ENCODE peak calls at places on chromosome 21, in eight cellular contexts. P is fibroblast of the aortic adventitia, L is AG10803, A is left ventricle myocardium inferior, U is tibial artery, W is suprapubic skin, O is neural progenitor cell, R is pancreas. E is an unnamed sample.

GRCh38 chr21:17708541-17709265 is 96.0 kb upstream of the BTG3 start:
- DNase-seq in R (no peak), L (peak; percentile 37), P (no peak), A (no peak), O (no peak), U (no peak), W (no peak), E (no peak)

GRCh38 chr21:15843766-15844165 is 114.0 kb downstream of the USP25 start:
- DNase-seq in P (no peak), U (no peak), W (no peak), L (no peak), R (no peak), O (no peak), A (no peak), E (no peak)

GRCh38 chr21:34881421-34881820 is 167.7 kb downstream of the RUNX1 start:
- DNase-seq in P (peak; percentile 68), A (no peak), U (no peak), L (peak; percentile 68), O (no peak), R (no peak), W (no peak), E (no peak)

GRCh38 chr21:45122432-45123132 is 48.2 kb downstream of the ADARB1 start:
- DNase-seq in R (no peak), O (no peak), L (no peak), W (no peak), A (no peak), P (no peak), U (no peak), E (no peak)

GRCh38 chr21:44485254-44485793 is 30.0 kb downstream of the LRRC3 start:
- DNase-seq in L (peak; percentile 44), P (peak; percentile 50), U (no peak), O (peak; percentile 74), W (no peak), A (no peak), R (no peak), E (no peak)

GRCh38 chr21:44916965-44917364 is 3.7 kb downstream of the ITGB2 start:
- DNase-seq in R (no peak), W (no peak), O (no peak), U (no peak), L (no peak), P (no peak), A (no peak), E (no peak)

GRCh38 chr21:27681841-27682240 is 715.0 kb upstream of the ADAMTS5 start:
- DNase-seq in O (no peak), W (no peak), U (no peak), L (peak; percentile 41), R (no peak), A (no peak), P (peak; percentile 68), E (no peak)

GRCh38 chr21:16794944-16795343 is 717.9 kb upstream of the CXADR start:
- DNase-seq in U (no peak), P (peak; percentile 87), O (no peak), R (no peak), W (no peak), L (peak; percentile 89), A (no peak), E (peak; percentile 32)

GRCh38 chr21:46066843-46067331 is 31.0 kb upstream of the COL6A2 start:
- DNase-seq in U (peak; percentile 79), P (peak; percentile 81), A (peak; percentile 70), R (no peak), O (peak; percentile 48), L (peak; percentile 72), W (no peak), E (no peak)

GRCh38 chr21:46078984-46079356 is 18.9 kb upstream of the COL6A2 start:
- DNase-seq in O (no peak), U (peak; percentile 81), R (peak; percentile 12), L (peak; percentile 63), W (no peak), A (no peak), P (peak; percentile 54), E (peak; percentile 21)

GRCh38 chr21:17295997-17296396 is 216.8 kb upstream of the CXADR start:
- DNase-seq in W (no peak), R (no peak), O (no peak), L (no peak), P (no peak), U (no peak), A (no peak), E (no peak)

GRCh38 chr21:34158866-34159616 is 85.7 kb downstream of the MRPS6 start:
- DNase-seq in P (no peak), W (no peak), O (no peak), A (no peak), U (no peak), R (no peak), L (no peak), E (no peak)

GRCh38 chr21:26847951-26848350 is 2.7 kb upstream of the ADAMTS1 start:
- DNase-seq in O (no peak), A (no peak), R (no peak), W (no peak), U (no peak), P (no peak), L (no peak), E (no peak)

GRCh38 chr21:46227811-46228344 is 696 bp downstream of the LSS start:
- DNase-seq in W (no peak), L (no peak), U (no peak), A (no peak), R (no peak), P (peak; percentile 14), O (peak; percentile 42), E (no peak)

GRCh38 chr21:24200052-24200451 is 1407.2 kb downstream of the MRPL39 start:
- DNase-seq in O (no peak), W (no peak), A (no peak), L (no peak), U (no peak), P (no peak), R (no peak), E (no peak)
- TF ChIP-seq CTCF in O (no peak), W (no peak), A (no peak), L (no peak), U (no peak), P (no peak), R (no peak), E (no peak)

DNA sequence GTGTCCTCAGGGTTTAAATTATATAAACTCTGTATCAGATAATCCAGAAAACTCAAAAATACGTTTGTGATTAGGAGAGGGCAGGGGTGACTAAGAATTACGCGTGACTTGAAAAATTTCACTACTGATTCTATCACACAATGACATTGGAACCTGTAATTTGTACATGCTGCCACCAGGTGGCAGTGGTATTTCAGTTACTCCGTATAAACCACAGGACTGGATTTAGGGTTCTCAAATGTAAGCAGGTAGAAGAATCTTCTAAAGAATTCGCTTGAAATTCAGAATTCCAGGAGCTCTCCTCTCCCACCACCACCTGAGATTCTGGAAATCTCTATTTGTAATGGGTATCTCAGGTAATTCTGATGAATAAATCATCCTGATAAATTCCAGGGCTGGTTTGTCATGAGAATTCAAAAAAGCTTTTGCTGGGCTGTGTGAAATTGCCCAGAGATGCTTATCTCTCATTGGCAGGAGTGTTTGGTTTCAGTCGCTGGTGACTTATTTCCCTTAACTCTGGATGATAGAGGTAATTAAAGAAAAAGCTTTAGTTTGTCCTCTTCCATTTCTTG is 1.7 kb upstream of the KRTAP7-1 start:
- DNase-seq in A (no peak), W (no peak), U (no peak), R (no peak), P (no peak), O (peak; percentile 59), L (no peak), E (no peak)
- TF ChIP-seq CTCF in A (peak; percentile 53), W (no peak), U (peak; percentile 6), R (peak; percentile 8), P (peak; percentile 23), O (peak; percentile 75), L (peak; percentile 21), E (no peak)

DNA sequence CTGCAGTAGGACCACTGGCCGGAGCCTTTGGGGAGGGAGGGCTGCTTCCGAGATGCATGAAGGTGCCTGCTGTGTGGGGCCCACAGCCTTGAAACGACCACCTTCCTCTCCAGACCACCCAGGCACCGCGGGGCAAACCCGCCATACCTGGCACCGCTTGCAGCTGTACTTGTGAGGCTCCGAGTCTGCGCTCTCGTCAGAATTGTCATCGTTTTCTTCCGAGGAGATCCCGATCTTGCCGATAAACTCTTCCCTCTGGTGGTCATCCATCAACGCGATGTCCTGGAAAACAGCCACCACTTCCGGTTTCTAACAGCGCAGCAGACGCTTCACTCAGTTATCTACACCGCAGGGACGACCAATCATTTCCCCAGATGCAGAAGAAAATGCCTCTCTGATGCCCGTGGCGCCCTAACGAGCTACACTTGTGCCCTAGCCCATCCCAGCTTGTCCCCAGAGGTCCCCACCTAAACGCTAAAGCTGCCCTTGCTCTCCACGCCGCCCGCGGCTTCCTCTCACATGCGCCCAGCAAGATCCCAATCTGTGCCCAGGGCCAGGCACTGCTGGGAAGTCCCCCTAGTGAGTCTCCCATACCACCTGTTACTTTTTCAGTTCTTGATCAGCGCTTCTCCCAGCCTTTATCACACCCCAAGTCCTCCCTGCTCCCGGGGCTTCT is 55.0 kb upstream of the RIPK4 start:
- DNase-seq in U (peak; percentile 54), L (no peak), P (no peak), A (no peak), R (no peak), O (no peak), W (no peak), E (no peak)
- TF ChIP-seq CTCF in U (no peak), L (no peak), P (no peak), A (no peak), R (no peak), O (no peak), W (no peak), E (no peak)

GRCh38 chr21:39025198-39025597 is 158.1 kb downstream of the PSMG1 start:
- DNase-seq in W (no peak), O (no peak), R (no peak), P (no peak), U (no peak), A (no peak), L (no peak), E (no peak)

GRCh38 chr21:39021475-39021832 is 161.8 kb downstream of the PSMG1 start:
- DNase-seq in A (no peak), R (no peak), U (no peak), L (no peak), O (no peak), W (no peak), P (no peak), E (no peak)

GRCh38 chr21:39022035-39022900 is 161.0 kb downstream of the PSMG1 start:
- DNase-seq in L (no peak), O (no peak), W (no peak), A (no peak), R (no peak), P (no peak), U (no peak), E (no peak)

GRCh38 chr21:39024538-39024937 is 158.7 kb downstream of the PSMG1 start:
- DNase-seq in U (no peak), L (no peak), W (no peak), A (no peak), R (no peak), P (no peak), O (no peak), E (no peak)

DNA sequence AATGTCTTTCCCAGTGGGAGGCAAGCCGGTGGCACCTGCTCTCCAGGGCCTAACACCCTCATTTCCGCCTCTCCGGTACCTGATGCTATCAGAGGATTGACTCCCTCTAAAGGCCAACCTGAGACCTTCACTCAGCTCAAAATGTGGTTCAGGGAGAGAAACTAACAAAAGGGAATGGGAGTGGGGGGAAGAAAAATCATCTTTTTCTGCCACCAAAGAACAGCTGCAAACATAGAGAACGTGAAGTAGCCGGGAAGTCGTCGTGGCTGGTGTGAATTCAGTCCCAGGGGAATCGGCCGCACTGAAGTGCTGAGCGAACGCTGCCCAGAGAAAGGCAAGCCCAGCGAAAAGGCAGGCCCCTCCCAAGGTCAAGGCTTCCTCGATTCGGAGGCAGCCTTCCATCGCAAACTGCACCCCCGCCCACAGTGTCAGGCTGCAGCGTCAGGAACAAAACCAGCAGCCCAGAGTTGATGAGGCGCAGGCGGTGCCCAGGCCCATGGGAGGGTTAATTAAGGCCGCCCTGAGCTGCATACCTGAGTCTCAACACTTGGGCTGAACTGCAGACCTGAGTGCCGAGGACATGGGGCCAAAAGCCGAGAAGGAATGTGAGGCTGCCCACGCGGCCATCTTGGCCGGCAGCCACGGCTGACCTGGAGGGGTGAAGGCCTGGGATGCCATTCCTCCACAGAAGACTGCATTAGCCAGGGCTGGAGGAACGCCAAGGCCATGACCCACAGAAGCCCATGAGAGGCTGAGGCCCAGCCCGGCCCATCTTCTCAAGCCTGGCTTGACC is 160.2 kb downstream of the PSMG1 start:
- DNase-seq in O (no peak), L (peak; percentile 2), R (no peak), P (peak; percentile 62), A (peak; percentile 87), U (peak; percentile 83), W (no peak), E (no peak)
- TF ChIP-seq CTCF in O (peak; percentile 43), L (no peak), R (no peak), P (peak; percentile 34), A (peak; percentile 54), U (peak; percentile 19), W (no peak), E (no peak)